ENCODE peak calls at places on chromosomes 11 and 22, in eight cellular contexts. U, R, L, Z, K, B, H and C are unnamed samples.

GRCh38 chr11:270451-271208 is 7.6 kb upstream of the NLRP6 start:
- DNase-seq in U (no peak), R (no peak), L (peak; percentile 3), Z (no peak), K (no peak), B (no peak), H (no peak), C (no peak)

GRCh38 chr11:1869427-1870325 is 16.8 kb downstream of the LSP1 start:
- DNase-seq in U (no peak), R (no peak), L (no peak), Z (peak; percentile 64), K (peak; percentile 31), B (no peak), H (peak; percentile 30), C (no peak)

GRCh38 chr11:11306855-11307254 is 46.2 kb downstream of the CSNK2A3 start:
- DNase-seq in U (no peak), R (no peak), L (no peak), Z (peak; percentile 64), K (no peak), B (no peak), H (no peak), C (no peak)

GRCh38 chr11:134800130-134800529 is 388.1 kb upstream of the B3GAT1 start:
- DNase-seq in U (no peak), R (no peak), L (no peak), Z (no peak), K (no peak), B (no peak), H (no peak), C (no peak)

GRCh38 chr11:12289667-12290476 is 87.5 kb upstream of the PARVA start:
- DNase-seq in U (no peak), R (no peak), L (no peak), Z (no peak), K (no peak), B (no peak), H (no peak), C (no peak)

GRCh38 chr11:44409071-44409470 is 99.1 kb upstream of the ALX4 start:
- DNase-seq in U (no peak), R (no peak), L (no peak), Z (no peak), K (no peak), B (no peak), H (no peak), C (no peak)

GRCh38 chr11:197741-198235 is 4.9 kb downstream of the SCGB1C1 start:
- DNase-seq in U (no peak), R (no peak), L (no peak), Z (no peak), K (no peak), B (no peak), H (no peak), C (no peak)

GRCh38 chr11:111905391-111905790 is 6.2 kb downstream of the CRYAB start:
- DNase-seq in U (no peak), R (no peak), L (no peak), Z (no peak), K (no peak), B (no peak), H (no peak), C (no peak)

GRCh38 chr22:23781065-23781464 is 5.7 kb upstream of the SMARCB1 start:
- DNase-seq in U (no peak), R (no peak), L (no peak), Z (no peak), K (no peak), B (no peak), H (no peak), C (no peak)

GRCh38 chr11:116507849-116508695 is 264.7 kb downstream of the BUD13 start:
- DNase-seq in U (no peak), R (no peak), L (no peak), Z (no peak), K (no peak), B (no peak), H (no peak), C (no peak)

GRCh38 chr22:36343720-36344105 is 44.1 kb downstream of the MYH9 start:
- DNase-seq in U (no peak), R (no peak), L (no peak), Z (no peak), K (no peak), B (no peak), H (no peak), C (no peak)

GRCh38 chr11:48074425-48075181 is 94.2 kb downstream of the PTPRJ start:
- DNase-seq in U (no peak), R (no peak), L (no peak), Z (no peak), K (no peak), B (no peak), H (no peak), C (peak; percentile 56)

GRCh38 chr11:123469089-123469488 is 39.0 kb downstream of the GRAMD1B start:
- DNase-seq in U (no peak), R (no peak), L (no peak), Z (no peak), K (no peak), B (no peak), H (no peak), C (no peak)

GRCh38 chr11:123473941-123474668 is 44.0 kb downstream of the GRAMD1B start:
- DNase-seq in U (no peak), R (no peak), L (no peak), Z (peak; percentile 96), K (no peak), B (peak; percentile 92), H (no peak), C (no peak)

GRCh38 chr11:123469586-123469985 is 39.5 kb downstream of the GRAMD1B start:
- DNase-seq in U (no peak), R (no peak), L (no peak), Z (no peak), K (no peak), B (no peak), H (no peak), C (no peak)

GRCh38 chr11:123472236-123472935 is 42.3 kb downstream of the GRAMD1B start:
- DNase-seq in U (no peak), R (no peak), L (no peak), Z (no peak), K (no peak), B (peak; percentile 80), H (no peak), C (no peak)

GRCh38 chr11:123470862-123471261 is 40.8 kb downstream of the GRAMD1B start:
- DNase-seq in U (no peak), R (no peak), L (no peak), Z (no peak), K (no peak), B (no peak), H (no peak), C (no peak)
- H3K4me3 ChIP-seq in U (no peak overlapping the region), R (no peak overlapping the region), L (no peak overlapping the region), Z (no peak overlapping the region), K (no peak overlapping the region), B (no peak overlapping the region), H (no peak overlapping the region), C (no peak overlapping the region)

GRCh38 chr11:125245299-125245698 is 80.7 kb downstream of the PKNOX2 start:
- DNase-seq in U (no peak), R (no peak), L (no peak), Z (no peak), K (no peak), B (no peak), H (no peak), C (no peak)
- TF ChIP-seq EZH2phosphoT487 in U (no peak), R (no peak), L (no peak), Z (no peak), K (no peak), B (no peak), H (no peak), C (no peak)

DNA sequence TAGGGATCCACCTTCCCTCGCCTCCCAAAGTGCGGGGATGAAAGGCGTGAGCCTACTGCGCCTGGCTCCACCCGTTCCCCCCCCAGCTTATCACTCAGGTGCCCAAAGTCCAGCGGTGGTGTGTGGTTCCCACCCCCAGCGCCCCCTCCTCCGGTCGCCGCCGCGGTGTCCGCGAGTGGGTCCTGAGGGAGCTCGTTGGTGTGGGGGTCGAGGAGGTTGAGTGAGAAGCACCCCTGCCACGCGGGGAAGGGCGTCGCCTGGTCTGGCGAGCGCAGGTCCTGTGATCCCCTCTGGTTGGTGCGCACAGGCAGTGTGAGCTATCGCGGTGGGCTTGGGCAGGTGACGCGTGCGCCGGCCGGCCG is 3900.6 kb upstream of the OR11H1 start:
- DNase-seq in U (no peak), R (no peak), L (no peak), Z (no peak), K (no peak), B (no peak), H (no peak), C (no peak)
- H2AFZ ChIP-seq in U (no peak overlapping the region), R (no peak overlapping the region), L (no peak overlapping the region), Z (no peak overlapping the region), K (no peak overlapping the region), B (no peak overlapping the region), H (no peak overlapping the region), C (no peak overlapping the region)

DNA sequence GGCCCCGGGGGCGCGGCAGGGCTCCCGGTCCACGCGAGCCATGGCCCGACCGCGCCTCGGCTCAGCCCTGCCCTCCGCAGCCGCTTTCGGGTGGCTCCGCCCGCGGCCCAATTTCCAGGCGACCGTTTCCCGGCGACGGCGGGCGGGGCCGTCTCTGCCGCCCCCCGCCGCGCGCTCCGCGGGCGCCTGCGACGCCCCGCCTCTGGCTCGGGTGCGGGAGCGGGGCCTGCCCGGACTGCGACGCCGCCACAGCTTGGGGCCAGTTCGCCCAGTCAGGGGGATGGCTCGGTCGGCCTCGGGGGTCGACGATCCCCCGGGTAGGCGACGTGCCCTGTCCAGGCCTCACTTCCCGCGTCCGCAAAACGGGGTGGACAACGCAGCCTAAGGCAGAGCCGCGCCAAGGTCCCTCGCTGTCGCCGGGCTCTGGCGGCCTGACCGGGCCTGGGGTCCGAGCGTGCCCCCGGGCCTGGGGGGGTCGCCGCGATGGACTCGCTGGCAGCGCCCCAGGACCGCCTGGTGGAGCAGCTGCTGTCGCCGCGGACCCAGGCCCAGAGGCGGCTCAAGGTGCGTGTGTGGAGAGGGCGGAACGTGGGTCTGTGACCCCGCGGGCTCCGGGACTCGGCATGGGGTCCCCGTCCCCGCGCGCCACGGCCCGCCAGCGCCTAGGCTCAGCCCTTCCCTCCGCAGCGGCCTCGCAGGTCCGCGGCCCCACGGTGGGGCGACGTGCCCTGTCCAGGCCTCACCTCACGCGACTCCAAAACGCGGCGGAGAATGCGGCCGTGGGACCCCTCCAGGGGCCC is 4.2 kb downstream of the SEPTIN5 start:
- DNase-seq in U (no peak), R (no peak), L (no peak), Z (peak; percentile 37), K (no peak), B (no peak), H (no peak), C (no peak)
- H3K4me3 ChIP-seq in U (peak overlapping the region; percentile 54), R (peak overlapping the region; percentile 52), L (peak overlapping the region; percentile 55), Z (peak overlapping the region; percentile 73), K (peak overlapping the region; percentile 56), B (peak overlapping the region; percentile 62), H (peak overlapping the region; percentile 57), C (peak overlapping the region; percentile 57)